ENCODE peak calls at places on chromosomes 3 and 15, in nine cellular contexts. K is myocyte; M is activated T-helper 1 cell treated with anti-CD3 and anti-CD28 coated beads, Interleukin-12 subunit alpha, Interleukin-12 subunit beta, Interleukin-2, Interleukin-4 antibody, amounts not matched to agents 30 ng/mL and 10 ng/mL and 1 ng/mL, durations not matched to agents 14 hours and 24 hours and 36 hours; T is stimulated activated naive CD8-positive, alpha-beta T cell treated with anti-CD3 and anti-CD28 coated beads, Interleukin-15, amount 100 ng/mL, for 72 hours; P is activated T-cell treated with anti-CD3 and anti-CD28 coated beads for 24 hours; I is coronary artery; R is left cardiac atrium; B is NCI-H1092 treated with DMSO at 0.1 percent for 48 hours; L is ovary. Y is an unnamed sample.

GRCh38 chr3:182787302-182788036 is 5.8 kb upstream of the ATP11B start:
- DNase-seq in M (no peak), I (no peak), R (no peak), T (no peak), L (no peak), K (peak), B (no peak), P (no peak), Y (no peak)

GRCh38 chr3:6803652-6804051 is 57.3 kb upstream of the GRM7 start:
- DNase-seq in L (no peak), T (no peak), P (no peak), B (no peak), M (no peak), I (no peak), R (no peak), K (no peak), Y (no peak)

GRCh38 chr3:171349392-171349791 is 110.8 kb downstream of the TNIK start:
- DNase-seq in K (no peak), T (no peak), P (no peak), I (no peak), B (no peak), R (no peak), M (no peak), L (no peak), Y (no peak)

GRCh38 chr15:66424963-66425612 is 38.4 kb downstream of the MAP2K1 start:
- DNase-seq in R (no peak), M (no peak), K (no peak), B (no peak), P (no peak), L (no peak), I (no peak), T (no peak), Y (no peak)

GRCh38 chr3:177146646-177147045 is 50.6 kb downstream of the TBL1XR1 start:
- DNase-seq in K (peak), I (no peak), T (no peak), P (no peak), B (no peak), L (no peak), M (no peak), R (no peak), Y (no peak)

GRCh38 chr15:36251450-36251849 is 328.0 kb upstream of the CDIN1 start:
- DNase-seq in I (no peak), R (no peak), B (no peak), P (no peak), T (no peak), M (no peak), L (no peak), K (no peak), Y (no peak)

GRCh38 chr15:65110676-65111292 is 4.2 kb downstream of the UBAP1L start:
- DNase-seq in T (no peak), M (no peak), L (peak), R (peak), K (no peak), B (no peak), I (no peak), P (no peak), Y (peak)

GRCh38 chr3:151085889-151086483 is 522 bp downstream of the MED12L start:
- DNase-seq in K (no peak), M (peak), B (peak), P (no peak), I (no peak), L (peak), R (peak), T (peak), Y (no peak)

Y was measured in right atrium auricular region.